ENCODE peak calls at places on chromosomes 13 and 19, in ten cellular contexts. E is GM23338, Q is GM13976, U is coronary artery, P is mucosa of descending colon, S is psoas muscle, K is PC-3, T is AG04449, L is astrocyte, B is cardiac muscle cell. V is an unnamed sample.

GRCh38 chr13:35994131-35994966 is 136.8 kb downstream of the DCLK1 start:
- DNase-seq in B (peak), Q (no peak), E (no peak), K (peak), L (peak), U (peak), P (no peak), S (peak), T (peak), V (no peak)

GRCh38 chr19:28164214-28164613 is 1048.7 kb downstream of the UQCRFS1 start:
- DNase-seq in Q (no peak), U (no peak), P (no peak), K (no peak), L (no peak), E (no peak), S (no peak), B (no peak), T (no peak), V (no peak)

GRCh38 chr19:42135836-42136235 is 3.6 kb upstream of the POU2F2 start:
- DNase-seq in T (no peak), B (no peak), Q (no peak), K (no peak), E (no peak), L (no peak), U (no peak), P (no peak), S (no peak), V (no peak)

GRCh38 chr13:93262729-93263128 is 36.1 kb downstream of the GPC6 start:
- DNase-seq in E (no peak), B (peak), P (no peak), U (no peak), T (no peak), L (peak), Q (no peak), K (peak), S (no peak), V (no peak)

GRCh38 chr13:62702502-62702901 is 1286.9 kb upstream of the PCDH20 start:
- DNase-seq in Q (no peak), L (no peak), T (no peak), K (no peak), S (no peak), U (no peak), P (no peak), B (no peak), E (no peak), V (no peak)

GRCh38 chr13:113645329-113645728 is 12.7 kb downstream of the ATP4B start:
- DNase-seq in E (no peak), S (no peak), P (no peak), T (no peak), U (peak), K (no peak), Q (no peak), B (no peak), L (no peak), V (no peak)

GRCh38 chr13:33318037-33318436 is 32.5 kb upstream of the STARD13 start:
- DNase-seq in S (no peak), P (no peak), E (no peak), K (peak), Q (no peak), L (no peak), B (no peak), U (no peak), T (no peak), V (no peak)

GRCh38 chr13:33380487-33381079 is 95.0 kb upstream of the STARD13 start:
- DNase-seq in B (no peak), S (no peak), L (no peak), T (no peak), K (no peak), E (peak), U (no peak), Q (no peak), P (no peak), V (no peak)

GRCh38 chr19:3710265-3710812 is 2.2 kb downstream of the TJP3 start:
- DNase-seq in Q (no peak), K (peak), U (no peak), E (peak), T (no peak), S (peak), P (peak), B (peak), L (no peak), V (no peak)

GRCh38 chr19:22286151-22286810 is at the start of gene ZNF729:
- DNase-seq in L (no peak), T (no peak), E (no peak), K (no peak), U (no peak), Q (no peak), S (no peak), P (no peak), B (no peak), V (no peak)

GRCh38 chr19:3203754-3204645 is 18.3 kb downstream of the NCLN start:
- DNase-seq in B (no peak), L (no peak), P (no peak), K (no peak), E (no peak), U (no peak), Q (no peak), S (no peak), T (no peak), V (no peak)

GRCh38 chr19:29410974-29411615 is 114.7 kb upstream of the VSTM2B start:
- DNase-seq in E (no peak), T (no peak), Q (no peak), L (no peak), S (no peak), K (no peak), U (no peak), P (peak), B (no peak), V (no peak)

GRCh38 chr19:3570619-3571018 is 2.1 kb upstream of the HMG20B start:
- DNase-seq in K (no peak), T (no peak), E (no peak), S (no peak), P (no peak), Q (no peak), B (no peak), L (no peak), U (no peak), V (no peak)

GRCh38 chr19:42281175-42282035 is 12.4 kb downstream of the CIC start:
- DNase-seq in Q (no peak), S (peak), P (peak), T (no peak), K (no peak), U (peak), B (peak), L (peak), E (peak), V (no peak)

GRCh38 chr19:27906081-27906480 is 1306.9 kb downstream of the UQCRFS1 start:
- DNase-seq in K (no peak), U (no peak), Q (no peak), P (no peak), S (no peak), B (no peak), L (no peak), T (no peak), E (no peak), V (no peak)

GRCh38 chr13:113397606-113398425 is 33.9 kb upstream of the GRTP1 start:
- DNase-seq in U (no peak), L (no peak), Q (no peak), P (no peak), K (no peak), T (no peak), B (no peak), E (no peak), S (no peak), V (no peak)

GRCh38 chr19:41367848-41368301 is 3.9 kb upstream of the B9D2 start:
- DNase-seq in Q (no peak), P (no peak), T (peak), K (peak), U (no peak), E (no peak), L (peak), S (no peak), B (peak), V (no peak)

GRCh38 chr19:10815969-10816635 is 19.9 kb downstream of the TMED1 start:
- DNase-seq in L (no peak), E (peak), K (no peak), U (no peak), Q (no peak), T (no peak), B (no peak), S (no peak), P (no peak), V (no peak)

GRCh38 chr19:53455828-53456227 is 11.7 kb upstream of the ZNF813 start:
- DNase-seq in K (no peak), E (no peak), S (no peak), Q (no peak), L (no peak), P (no peak), U (no peak), T (no peak), B (no peak), V (no peak)

GRCh38 chr19:11168568-11168967 is 13.0 kb upstream of the SPC24 start:
- DNase-seq in K (peak), P (no peak), T (peak), Q (no peak), S (no peak), E (no peak), U (no peak), B (peak), L (peak), V (no peak)

GRCh38 chr19:41853768-41854167 is 6.3 kb upstream of the RPS19 start:
- DNase-seq in L (no peak), S (no peak), K (no peak), U (no peak), Q (no peak), P (no peak), E (no peak), B (no peak), T (no peak), V (no peak)

GRCh38 chr13:98577823-98578285 is 947 bp upstream of the STK24 start:
- DNase-seq in Q (no peak), K (no peak), E (no peak), P (no peak), S (peak), T (no peak), L (no peak), B (no peak), U (no peak), V (peak)

GRCh38 chr19:47600246-47601179 is 8.4 kb upstream of the BICRA start:
- DNase-seq in K (peak), L (peak), U (peak), S (peak), P (peak), E (peak), T (peak), Q (peak), B (peak), V (peak)

GRCh38 chr19:55384576-55385235 is 614 bp upstream of the TMEM238 start:
- DNase-seq in S (no peak), Q (no peak), L (no peak), T (no peak), B (no peak), P (peak), E (peak), U (no peak), K (no peak), V (no peak)

GRCh38 chr19:10681658-10682057 is 19.6 kb upstream of the QTRT1 start:
- DNase-seq in T (no peak), K (no peak), B (no peak), E (no peak), Q (no peak), U (no peak), L (no peak), P (no peak), S (no peak), V (no peak)

GRCh38 chr19:3670258-3670795 is 29.9 kb downstream of the PIP5K1C start:
- DNase-seq in S (peak), P (no peak), Q (no peak), B (peak), E (no peak), K (no peak), L (peak), T (no peak), U (peak), V (no peak)

GRCh38 chr19:27657271-27658051 is 1555.5 kb downstream of the UQCRFS1 start:
- DNase-seq in Q (no peak), K (no peak), S (no peak), B (no peak), E (no peak), U (peak), T (no peak), P (no peak), L (no peak), V (no peak)

GRCh38 chr13:50082426-50083283 is 67.4 kb downstream of the KCNRG start:
- DNase-seq in U (no peak), E (peak), B (peak), K (peak), L (peak), S (peak), Q (peak), T (no peak), P (peak), V (peak)

DNA sequence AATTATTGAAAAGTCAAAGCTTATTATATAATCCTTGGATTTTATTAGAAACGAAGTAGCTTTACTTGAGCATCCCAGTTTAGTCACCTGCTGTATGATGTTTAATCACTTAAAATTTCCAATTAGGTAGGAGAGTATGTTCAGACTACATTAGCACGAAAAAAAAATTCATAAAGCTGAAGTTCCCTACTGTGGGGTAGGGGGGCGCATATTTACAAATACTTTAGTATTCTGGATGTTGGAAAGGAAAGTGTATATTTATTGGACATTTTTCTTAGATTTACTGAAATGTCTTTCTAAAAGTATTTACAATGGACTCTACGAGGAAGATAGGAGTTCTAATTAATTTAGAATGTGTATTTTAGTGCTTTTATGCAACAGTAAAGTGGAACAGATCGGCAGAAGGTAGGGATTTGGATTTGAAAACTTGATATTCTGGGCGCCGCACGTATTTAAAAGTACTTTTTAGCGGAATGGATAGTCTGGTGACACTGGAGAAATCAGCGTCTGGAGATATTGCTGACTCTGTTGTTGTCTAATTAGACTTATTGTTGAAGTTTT is 1.9 kb downstream of the CDK8 start:
- DNase-seq in E (no peak), P (no peak), S (no peak), U (no peak), Q (no peak), B (peak), K (peak), L (peak), T (no peak), V (no peak)
- TF ChIP-seq CTCF in E (no peak), P (no peak), S (no peak), U (no peak), Q (no peak), B (peak), K (peak), L (peak), T (no peak), V (peak)

GRCh38 chr13:44191504-44192171 is 182.0 kb upstream of the SERP2 start:
- DNase-seq in S (no peak), P (no peak), L (peak), Q (peak), E (peak), B (peak), K (peak), U (no peak), T (no peak), V (peak)
- TF ChIP-seq CTCF in S (peak), P (peak), L (peak), Q (peak), E (peak), B (peak), K (peak), U (peak), T (peak), V (peak)

GRCh38 chr19:49764341-49764740 is 1.2 kb upstream of the TSKS start:
- DNase-seq in T (no peak), S (no peak), Q (no peak), L (no peak), B (no peak), P (no peak), U (no peak), E (no peak), K (no peak), V (no peak)

GRCh38 chr19:49763230-49763629 is at the start of gene TSKS:
- DNase-seq in B (no peak), E (no peak), P (no peak), T (no peak), Q (no peak), U (no peak), S (no peak), L (no peak), K (no peak), V (no peak)

GRCh38 chr19:49758292-49758691 is 4.8 kb downstream of the TSKS start:
- DNase-seq in L (peak), K (peak), E (no peak), U (no peak), Q (no peak), S (no peak), P (no peak), T (peak), B (peak), V (no peak)

GRCh38 chr19:49761249-49761624 is 1.9 kb downstream of the TSKS start:
- DNase-seq in Q (no peak), L (no peak), U (no peak), B (no peak), T (no peak), S (no peak), K (no peak), P (no peak), E (no peak), V (no peak)

DNA sequence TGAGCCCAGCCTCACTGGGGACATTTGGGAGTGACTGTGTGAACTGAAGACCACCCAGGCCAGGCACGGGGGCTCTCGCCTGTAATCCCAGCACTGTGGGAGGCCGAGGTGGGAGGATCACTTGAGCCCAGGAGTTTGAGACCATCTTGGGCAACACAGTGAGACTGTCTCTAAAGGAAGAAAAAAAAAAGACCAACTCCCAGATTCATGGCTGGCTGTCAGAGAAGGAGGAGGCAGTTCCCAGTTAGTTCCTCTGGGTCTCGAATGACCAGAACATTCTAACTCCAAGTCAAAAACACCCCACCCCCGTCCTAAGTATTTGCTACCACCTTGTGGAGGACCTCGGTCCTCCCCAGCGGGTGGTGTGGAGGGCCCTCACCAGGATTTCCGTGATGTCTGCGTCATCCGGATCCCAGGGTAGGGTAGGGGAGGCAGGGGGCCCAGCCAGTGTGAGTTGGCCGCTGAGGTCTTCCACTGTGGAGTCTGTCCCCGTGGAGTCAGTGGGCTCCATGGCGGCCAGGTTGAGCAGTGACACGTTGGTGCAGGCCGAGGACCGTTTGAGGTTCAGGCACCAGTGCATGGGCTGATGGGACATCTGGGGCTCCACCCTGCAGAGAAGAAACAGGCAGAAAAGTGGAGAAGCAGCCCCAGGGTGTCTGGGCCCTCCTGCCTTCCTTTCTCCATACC is 1.3 kb downstream of the TSKS start:
- DNase-seq in K (peak), B (peak), Q (no peak), S (no peak), E (peak), P (no peak), L (no peak), T (no peak), U (no peak), V (no peak)
- TF ChIP-seq CTCF in K (peak), B (peak), Q (no peak), S (no peak), E (peak), P (no peak), L (no peak), T (peak), U (no peak), V (no peak)

DNA sequence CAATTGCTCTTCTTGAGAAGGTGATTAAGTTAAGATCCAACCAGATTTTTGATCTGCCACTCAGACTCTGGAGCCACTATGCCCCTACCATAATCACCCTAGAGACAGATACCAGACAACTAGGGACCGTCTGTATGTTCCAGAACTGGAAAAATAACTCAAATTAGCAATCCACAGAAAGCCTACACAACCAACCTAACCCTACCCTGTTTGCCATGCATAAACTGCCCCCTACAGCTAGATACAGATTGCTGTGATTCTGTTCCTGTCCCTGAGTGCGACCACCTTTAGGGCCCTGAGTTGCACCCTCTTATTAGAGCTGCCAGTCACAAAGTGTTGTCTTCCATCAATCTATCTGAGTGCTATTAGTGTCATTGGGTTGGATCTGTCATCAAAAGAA is 929.8 kb upstream of the SLITRK1 start:
- DNase-seq in T (no peak), K (no peak), P (no peak), Q (no peak), E (no peak), B (no peak), U (no peak), L (no peak), S (no peak), V (no peak)
- TF ChIP-seq CTCF in T (no peak), K (no peak), P (no peak), Q (no peak), E (peak), B (no peak), U (no peak), L (no peak), S (no peak), V (no peak)

GRCh38 chr19:14603990-14604387 is 21.1 kb downstream of the CLEC17A start:
- DNase-seq in U (no peak), B (no peak), K (no peak), Q (peak), T (no peak), S (no peak), L (no peak), P (no peak), E (no peak), V (no peak)

GRCh38 chr19:14595558-14595957 is 12.7 kb downstream of the CLEC17A start:
- DNase-seq in B (no peak), P (no peak), T (no peak), Q (no peak), S (no peak), E (no peak), L (no peak), U (no peak), K (no peak), V (no peak)

GRCh38 chr19:14599548-14600147 is 16.8 kb downstream of the CLEC17A start:
- DNase-seq in P (no peak), K (no peak), T (no peak), L (no peak), Q (no peak), E (no peak), B (no peak), U (no peak), S (no peak), V (no peak)
- TF ChIP-seq CTCF in P (no peak), K (no peak), T (no peak), L (no peak), Q (no peak), E (no peak), B (no peak), U (no peak), S (no peak), V (no peak)